ENCODE peak calls at places on chromosomes 12 and 14, in ten cellular contexts. T is A549; Z is hippocampal formation; H is LoVo; P is activated CD8-positive, alpha-beta T cell treated with anti-CD3 and anti-CD28 coated beads for 36 hours; B is stimulated activated CD4-positive, alpha-beta T cell treated with anti-CD3 and anti-CD28 coated beads, Interleukin-1b, Interleukin-23, amount 100 ng/mL, for 1 hour; G is activated CD8-positive, alpha-beta memory T cell treated with anti-CD3 and anti-CD28 coated beads for 48 hours; E is HCT116; W is T-helper 2 cell; C is GOT3. Y is an unnamed sample.

GRCh38 chr12:110249716-110250225 is 31.3 kb upstream of the ATP2A2 start:
- DNase-seq in C (no peak), G (no peak), Z (no peak), E (no peak), W (no peak), H (peak), B (no peak), T (no peak), P (no peak), Y (no peak)

GRCh38 chr12:29026419-29026818 is 122.7 kb upstream of the FAR2 start:
- DNase-seq in E (no peak), T (no peak), H (no peak), G (no peak), C (no peak), P (peak), Z (no peak), W (no peak), B (no peak), Y (no peak)

GRCh38 chr12:4271433-4272013 is 2.0 kb upstream of the CCND2 start:
- DNase-seq in Z (no peak), G (peak), B (no peak), W (no peak), E (no peak), T (no peak), C (no peak), H (peak), P (peak), Y (no peak)

GRCh38 chr14:55446833-55447232 is 6.4 kb upstream of the TBPL2 start:
- DNase-seq in T (no peak), W (no peak), H (no peak), C (no peak), B (no peak), G (no peak), Z (no peak), P (no peak), E (peak), Y (no peak)

GRCh38 chr12:128056299-128056885 is 210.6 kb upstream of the TMEM132C start:
- DNase-seq in B (no peak), P (no peak), Z (no peak), W (no peak), C (no peak), H (no peak), T (no peak), E (no peak), G (no peak), Y (no peak)

GRCh38 chr12:66288121-66288520 is 14.2 kb upstream of the HELB start:
- DNase-seq in T (no peak), P (peak), Z (no peak), B (no peak), G (no peak), H (no peak), C (no peak), E (no peak), W (no peak), Y (no peak)

GRCh38 chr12:112107728-112108447 is 695 bp downstream of the NAA25 start:
- DNase-seq in P (peak), C (no peak), E (no peak), T (peak), B (no peak), H (no peak), G (no peak), Z (no peak), W (peak), Y (no peak)

GRCh38 chr12:93019911-93020224 is 90.8 kb upstream of the EEA1 start:
- DNase-seq in H (peak), G (no peak), B (no peak), W (no peak), C (no peak), E (no peak), Z (no peak), T (no peak), P (no peak), Y (no peak)

GRCh38 chr12:91567100-91567485 is 384.5 kb upstream of the DCN start:
- DNase-seq in H (no peak), E (no peak), T (no peak), W (no peak), Z (no peak), B (no peak), G (no peak), P (no peak), C (no peak), Y (no peak)

GRCh38 chr14:102993523-102993922 is 63.8 kb downstream of the CDC42BPB start:
- DNase-seq in G (no peak), P (no peak), W (no peak), B (no peak), C (no peak), Z (no peak), T (peak), E (peak), H (peak), Y (peak)

Y was measured in T47D.